ENCODE peak calls at places on chromosomes 2 and 18, in eight cellular contexts. One of them, this sample, is unnamed.

GRCh38 chr2:180644709-180645108 is 335.7 kb upstream of the UBE2E3 start:
- DNase-seq in body of pancreas: no peak
- DNase-seq in GM06990: no peak
- DNase-seq in mammary epithelial cell: peak
- DNase-seq in PC-9: peak
- DNase-seq in neural crest cell: no peak
- DNase-seq in activated CD8-positive, alpha-beta T cell treated with anti-CD3 and anti-CD28 coated beads for 36 hours: no peak
- DNase-seq in osteocyte: no peak
- DNase-seq in this sample: no peak

GRCh38 chr2:40230717-40231300 is 221.1 kb downstream of the SLC8A1 start:
- DNase-seq in body of pancreas: no peak
- DNase-seq in GM06990: no peak
- DNase-seq in PC-9: no peak
- DNase-seq in osteocyte: no peak
- DNase-seq in neural crest cell: no peak
- DNase-seq in activated CD8-positive, alpha-beta T cell treated with anti-CD3 and anti-CD28 coated beads for 36 hours: no peak
- DNase-seq in mammary epithelial cell: peak
- DNase-seq in this sample: no peak

GRCh38 chr18:31049189-31049588 is 6.6 kb upstream of the DSC3 start:
- DNase-seq in activated CD8-positive, alpha-beta T cell treated with anti-CD3 and anti-CD28 coated beads for 36 hours: no peak
- DNase-seq in GM06990: no peak
- DNase-seq in body of pancreas: no peak
- DNase-seq in neural crest cell: no peak
- DNase-seq in PC-9: no peak
- DNase-seq in mammary epithelial cell: no peak
- DNase-seq in osteocyte: no peak
- DNase-seq in this sample: no peak

GRCh38 chr2:45882707-45883106 is 231.2 kb downstream of the PRKCE start:
- DNase-seq in body of pancreas: no peak
- DNase-seq in activated CD8-positive, alpha-beta T cell treated with anti-CD3 and anti-CD28 coated beads for 36 hours: no peak
- DNase-seq in PC-9: no peak
- DNase-seq in mammary epithelial cell: no peak
- DNase-seq in GM06990: no peak
- DNase-seq in neural crest cell: no peak
- DNase-seq in osteocyte: no peak
- DNase-seq in this sample: no peak

GRCh38 chr2:165610591-165611029 is 141.1 kb downstream of the CSRNP3 start:
- DNase-seq in neural crest cell: no peak
- DNase-seq in GM06990: no peak
- DNase-seq in mammary epithelial cell: no peak
- DNase-seq in osteocyte: no peak
- DNase-seq in activated CD8-positive, alpha-beta T cell treated with anti-CD3 and anti-CD28 coated beads for 36 hours: no peak
- DNase-seq in body of pancreas: no peak
- DNase-seq in PC-9: no peak
- DNase-seq in this sample: no peak

GRCh38 chr18:48157956-48158355 is 227.5 kb upstream of the SMAD2 start:
- DNase-seq in neural crest cell: no peak
- DNase-seq in osteocyte: no peak
- DNase-seq in activated CD8-positive, alpha-beta T cell treated with anti-CD3 and anti-CD28 coated beads for 36 hours: no peak
- DNase-seq in GM06990: no peak
- DNase-seq in PC-9: no peak
- DNase-seq in mammary epithelial cell: no peak
- DNase-seq in body of pancreas: no peak
- DNase-seq in this sample: no peak

GRCh38 chr18:28757466-28758008 is 580.6 kb upstream of the CDH2 start:
- DNase-seq in osteocyte: no peak
- DNase-seq in body of pancreas: no peak
- DNase-seq in GM06990: no peak
- DNase-seq in PC-9: no peak
- DNase-seq in neural crest cell: no peak
- DNase-seq in mammary epithelial cell: no peak
- DNase-seq in activated CD8-positive, alpha-beta T cell treated with anti-CD3 and anti-CD28 coated beads for 36 hours: no peak
- DNase-seq in this sample: no peak

GRCh38 chr2:223591596-223591995 is 10.6 kb downstream of the SCG2 start:
- DNase-seq in body of pancreas: no peak
- DNase-seq in GM06990: no peak
- DNase-seq in osteocyte: no peak
- DNase-seq in activated CD8-positive, alpha-beta T cell treated with anti-CD3 and anti-CD28 coated beads for 36 hours: no peak
- DNase-seq in PC-9: no peak
- DNase-seq in mammary epithelial cell: no peak
- DNase-seq in neural crest cell: no peak
- DNase-seq in this sample: no peak

GRCh38 chr18:79581406-79581805 is 98.2 kb upstream of the CTDP1 start:
- DNase-seq in mammary epithelial cell: no peak
- DNase-seq in PC-9: no peak
- DNase-seq in osteocyte: peak
- DNase-seq in body of pancreas: peak
- DNase-seq in activated CD8-positive, alpha-beta T cell treated with anti-CD3 and anti-CD28 coated beads for 36 hours: no peak
- DNase-seq in GM06990: no peak
- DNase-seq in neural crest cell: no peak
- DNase-seq in this sample: no peak

GRCh38 chr2:125652260-125652659 is 1003.7 kb upstream of the GYPC start:
- DNase-seq in osteocyte: no peak
- DNase-seq in mammary epithelial cell: no peak
- DNase-seq in body of pancreas: no peak
- DNase-seq in GM06990: no peak
- DNase-seq in activated CD8-positive, alpha-beta T cell treated with anti-CD3 and anti-CD28 coated beads for 36 hours: no peak
- DNase-seq in neural crest cell: no peak
- DNase-seq in PC-9: no peak
- DNase-seq in this sample: no peak

GRCh38 chr2:189421644-189422043 is 19.6 kb upstream of the WDR75 start:
- DNase-seq in PC-9: no peak
- DNase-seq in body of pancreas: no peak
- DNase-seq in mammary epithelial cell: peak
- DNase-seq in osteocyte: no peak
- DNase-seq in GM06990: no peak
- DNase-seq in neural crest cell: no peak
- DNase-seq in activated CD8-positive, alpha-beta T cell treated with anti-CD3 and anti-CD28 coated beads for 36 hours: no peak
- DNase-seq in this sample: no peak

GRCh38 chr2:46803911-46804670 is 111.5 kb downstream of the MCFD2 start:
- DNase-seq in mammary epithelial cell: peak
- DNase-seq in GM06990: no peak
- DNase-seq in neural crest cell: no peak
- DNase-seq in activated CD8-positive, alpha-beta T cell treated with anti-CD3 and anti-CD28 coated beads for 36 hours: no peak
- DNase-seq in body of pancreas: no peak
- DNase-seq in PC-9: peak
- DNase-seq in osteocyte: peak
- DNase-seq in this sample: no peak

GRCh38 chr18:75280427-75281280 is 70.1 kb downstream of the TSHZ1 start:
- DNase-seq in GM06990: no peak
- DNase-seq in PC-9: no peak
- DNase-seq in activated CD8-positive, alpha-beta T cell treated with anti-CD3 and anti-CD28 coated beads for 36 hours: no peak
- DNase-seq in mammary epithelial cell: no peak
- DNase-seq in neural crest cell: no peak
- DNase-seq in body of pancreas: no peak
- DNase-seq in osteocyte: no peak
- DNase-seq in this sample: no peak

GRCh38 chr2:127985735-127986134 is 42.1 kb downstream of the SAP130 start:
- DNase-seq in PC-9: no peak
- DNase-seq in activated CD8-positive, alpha-beta T cell treated with anti-CD3 and anti-CD28 coated beads for 36 hours: no peak
- DNase-seq in mammary epithelial cell: no peak
- DNase-seq in GM06990: no peak
- DNase-seq in body of pancreas: no peak
- DNase-seq in neural crest cell: no peak
- DNase-seq in osteocyte: no peak
- DNase-seq in this sample: no peak

GRCh38 chr18:35032113-35032512 is 9.1 kb upstream of the MAPRE2 start:
- DNase-seq in neural crest cell: no peak
- DNase-seq in body of pancreas: no peak
- DNase-seq in GM06990: no peak
- DNase-seq in activated CD8-positive, alpha-beta T cell treated with anti-CD3 and anti-CD28 coated beads for 36 hours: no peak
- DNase-seq in PC-9: no peak
- DNase-seq in mammary epithelial cell: no peak
- DNase-seq in osteocyte: no peak
- DNase-seq in this sample: no peak

GRCh38 chr2:209307161-209308001 is 116.5 kb upstream of the MAP2 start:
- DNase-seq in neural crest cell: no peak
- DNase-seq in osteocyte: no peak
- DNase-seq in mammary epithelial cell: no peak
- DNase-seq in activated CD8-positive, alpha-beta T cell treated with anti-CD3 and anti-CD28 coated beads for 36 hours: no peak
- DNase-seq in body of pancreas: no peak
- DNase-seq in GM06990: no peak
- DNase-seq in PC-9: no peak
- DNase-seq in this sample: no peak

GRCh38 chr2:65626831-65627230 is 194.4 kb upstream of the SPRED2 start:
- DNase-seq in mammary epithelial cell: no peak
- DNase-seq in GM06990: no peak
- DNase-seq in osteocyte: no peak
- DNase-seq in neural crest cell: no peak
- DNase-seq in body of pancreas: no peak
- DNase-seq in PC-9: no peak
- DNase-seq in activated CD8-positive, alpha-beta T cell treated with anti-CD3 and anti-CD28 coated beads for 36 hours: no peak
- DNase-seq in this sample: no peak

GRCh38 chr2:230866704-230867561 is 2.2 kb downstream of the ITM2C start:
- DNase-seq in activated CD8-positive, alpha-beta T cell treated with anti-CD3 and anti-CD28 coated beads for 36 hours: peak
- DNase-seq in neural crest cell: no peak
- DNase-seq in PC-9: no peak
- DNase-seq in GM06990: no peak
- DNase-seq in body of pancreas: peak
- DNase-seq in mammary epithelial cell: no peak
- DNase-seq in osteocyte: peak
- DNase-seq in this sample: no peak

GRCh38 chr2:187543488-187543887 is 10.7 kb downstream of the TFPI start:
- DNase-seq in body of pancreas: no peak
- DNase-seq in osteocyte: no peak
- DNase-seq in PC-9: no peak
- DNase-seq in GM06990: no peak
- DNase-seq in mammary epithelial cell: no peak
- DNase-seq in activated CD8-positive, alpha-beta T cell treated with anti-CD3 and anti-CD28 coated beads for 36 hours: no peak
- DNase-seq in neural crest cell: no peak
- DNase-seq in this sample: no peak

GRCh38 chr2:27888790-27889189 is 1.4 kb downstream of the RBKS start:
- DNase-seq in PC-9: no peak
- DNase-seq in mammary epithelial cell: no peak
- DNase-seq in neural crest cell: no peak
- DNase-seq in osteocyte: no peak
- DNase-seq in activated CD8-positive, alpha-beta T cell treated with anti-CD3 and anti-CD28 coated beads for 36 hours: no peak
- DNase-seq in GM06990: no peak
- DNase-seq in body of pancreas: no peak
- DNase-seq in this sample: no peak

GRCh38 chr2:20447437-20448245 is 767 bp downstream of the RHOB start:
- DNase-seq in activated CD8-positive, alpha-beta T cell treated with anti-CD3 and anti-CD28 coated beads for 36 hours: peak
- DNase-seq in osteocyte: no peak
- DNase-seq in neural crest cell: peak
- DNase-seq in PC-9: peak
- DNase-seq in GM06990: peak
- DNase-seq in mammary epithelial cell: peak
- DNase-seq in body of pancreas: peak
- DNase-seq in this sample: no peak

GRCh38 chr2:161965994-161966393 is 108.0 kb downstream of the DPP4 start:
- DNase-seq in GM06990: no peak
- DNase-seq in activated CD8-positive, alpha-beta T cell treated with anti-CD3 and anti-CD28 coated beads for 36 hours: no peak
- DNase-seq in osteocyte: no peak
- DNase-seq in neural crest cell: no peak
- DNase-seq in body of pancreas: no peak
- DNase-seq in mammary epithelial cell: peak
- DNase-seq in PC-9: no peak
- DNase-seq in this sample: no peak

GRCh38 chr2:44009136-44009744 is 13.5 kb upstream of the LRPPRC start:
- DNase-seq in neural crest cell: no peak
- DNase-seq in activated CD8-positive, alpha-beta T cell treated with anti-CD3 and anti-CD28 coated beads for 36 hours: no peak
- DNase-seq in PC-9: no peak
- DNase-seq in GM06990: no peak
- DNase-seq in osteocyte: no peak
- DNase-seq in body of pancreas: no peak
- DNase-seq in mammary epithelial cell: no peak
- DNase-seq in this sample: no peak

GRCh38 chr2:168114619-168115018 is 132.8 kb downstream of the STK39 start:
- DNase-seq in GM06990: no peak
- DNase-seq in activated CD8-positive, alpha-beta T cell treated with anti-CD3 and anti-CD28 coated beads for 36 hours: no peak
- DNase-seq in body of pancreas: peak
- DNase-seq in neural crest cell: no peak
- DNase-seq in osteocyte: no peak
- DNase-seq in mammary epithelial cell: no peak
- DNase-seq in PC-9: no peak
- DNase-seq in this sample: no peak
- TF ChIP-seq CTCF in GM06990: no peak
- TF ChIP-seq CTCF in activated CD8-positive, alpha-beta T cell treated with anti-CD3 and anti-CD28 coated beads for 36 hours: no peak
- TF ChIP-seq CTCF in body of pancreas: no peak
- TF ChIP-seq CTCF in neural crest cell: no peak
- TF ChIP-seq CTCF in osteocyte: no peak
- TF ChIP-seq CTCF in mammary epithelial cell: no peak
- TF ChIP-seq CTCF in PC-9: no peak
- TF ChIP-seq CTCF in this sample: no peak

GRCh38 chr2:241801611-241802420 is 7.2 kb upstream of the NEU4 start:
- DNase-seq in neural crest cell: no peak
- DNase-seq in osteocyte: no peak
- DNase-seq in activated CD8-positive, alpha-beta T cell treated with anti-CD3 and anti-CD28 coated beads for 36 hours: no peak
- DNase-seq in mammary epithelial cell: no peak
- DNase-seq in GM06990: peak
- DNase-seq in PC-9: no peak
- DNase-seq in body of pancreas: no peak
- DNase-seq in this sample: no peak

GRCh38 chr2:241803387-241804325 is 5.3 kb upstream of the NEU4 start:
- DNase-seq in PC-9: no peak
- DNase-seq in osteocyte: no peak
- DNase-seq in neural crest cell: no peak
- DNase-seq in GM06990: peak
- DNase-seq in mammary epithelial cell: peak
- DNase-seq in body of pancreas: peak
- DNase-seq in activated CD8-positive, alpha-beta T cell treated with anti-CD3 and anti-CD28 coated beads for 36 hours: peak
- DNase-seq in this sample: no peak

GRCh38 chr2:241802806-241803318 is 6.1 kb upstream of the NEU4 start:
- DNase-seq in mammary epithelial cell: no peak
- DNase-seq in osteocyte: no peak
- DNase-seq in GM06990: no peak
- DNase-seq in PC-9: no peak
- DNase-seq in neural crest cell: no peak
- DNase-seq in activated CD8-positive, alpha-beta T cell treated with anti-CD3 and anti-CD28 coated beads for 36 hours: no peak
- DNase-seq in body of pancreas: no peak
- DNase-seq in this sample: no peak

GRCh38 chr2:241802421-241802749 is 6.6 kb upstream of the NEU4 start:
- DNase-seq in activated CD8-positive, alpha-beta T cell treated with anti-CD3 and anti-CD28 coated beads for 36 hours: no peak
- DNase-seq in PC-9: no peak
- DNase-seq in osteocyte: no peak
- DNase-seq in neural crest cell: no peak
- DNase-seq in body of pancreas: no peak
- DNase-seq in GM06990: no peak
- DNase-seq in mammary epithelial cell: no peak
- DNase-seq in this sample: no peak

GRCh38 chr2:241804326-241805276 is 4.4 kb upstream of the NEU4 start:
- DNase-seq in GM06990: peak
- DNase-seq in body of pancreas: no peak
- DNase-seq in neural crest cell: no peak
- DNase-seq in osteocyte: no peak
- DNase-seq in PC-9: no peak
- DNase-seq in activated CD8-positive, alpha-beta T cell treated with anti-CD3 and anti-CD28 coated beads for 36 hours: peak
- DNase-seq in mammary epithelial cell: no peak
- DNase-seq in this sample: no peak
- TF ChIP-seq CTCF in GM06990: peak
- TF ChIP-seq CTCF in body of pancreas: no peak
- TF ChIP-seq CTCF in neural crest cell: no peak
- TF ChIP-seq CTCF in osteocyte: no peak
- TF ChIP-seq CTCF in PC-9: no peak
- TF ChIP-seq CTCF in activated CD8-positive, alpha-beta T cell treated with anti-CD3 and anti-CD28 coated beads for 36 hours: peak
- TF ChIP-seq CTCF in mammary epithelial cell: no peak
- TF ChIP-seq CTCF in this sample: peak

GRCh38 chr2:96142217-96143113 is 2.8 kb downstream of the DUSP2 start:
- DNase-seq in mammary epithelial cell: no peak
- DNase-seq in PC-9: no peak
- DNase-seq in body of pancreas: peak
- DNase-seq in osteocyte: no peak
- DNase-seq in neural crest cell: no peak
- DNase-seq in activated CD8-positive, alpha-beta T cell treated with anti-CD3 and anti-CD28 coated beads for 36 hours: peak
- DNase-seq in GM06990: peak
- DNase-seq in this sample: no peak
- TF ChIP-seq CTCF in mammary epithelial cell: no peak
- TF ChIP-seq CTCF in PC-9: no peak
- TF ChIP-seq CTCF in body of pancreas: no peak
- TF ChIP-seq CTCF in osteocyte: no peak
- TF ChIP-seq CTCF in neural crest cell: no peak
- TF ChIP-seq CTCF in activated CD8-positive, alpha-beta T cell treated with anti-CD3 and anti-CD28 coated beads for 36 hours: peak
- TF ChIP-seq CTCF in GM06990: peak
- TF ChIP-seq CTCF in this sample: peak

GRCh38 chr2:71154798-71155197 is 24.4 kb downstream of the MPHOSPH10 start:
- DNase-seq in osteocyte: no peak
- DNase-seq in GM06990: peak
- DNase-seq in PC-9: peak
- DNase-seq in neural crest cell: no peak
- DNase-seq in mammary epithelial cell: peak
- DNase-seq in body of pancreas: peak
- DNase-seq in activated CD8-positive, alpha-beta T cell treated with anti-CD3 and anti-CD28 coated beads for 36 hours: peak
- DNase-seq in this sample: no peak
- TF ChIP-seq CTCF in osteocyte: no peak
- TF ChIP-seq CTCF in GM06990: peak
- TF ChIP-seq CTCF in PC-9: peak
- TF ChIP-seq CTCF in neural crest cell: no peak
- TF ChIP-seq CTCF in mammary epithelial cell: peak
- TF ChIP-seq CTCF in body of pancreas: no peak
- TF ChIP-seq CTCF in activated CD8-positive, alpha-beta T cell treated with anti-CD3 and anti-CD28 coated beads for 36 hours: peak
- TF ChIP-seq CTCF in this sample: peak

This sample was measured in GM12864.